ENCODE peak calls at places on chromosome 21, in five cellular contexts. X is HCT116, P is tibial nerve, Q is body of pancreas, Z is suprapubic skin. J is an unnamed sample.

GRCh38 chr21:14591882-14592281 is 45.8 kb upstream of the SAMSN1 start:
- DNase-seq in X (no peak), P (no peak), Q (no peak), Z (no peak), J (no peak)

GRCh38 chr21:27578741-27579265 is 611.9 kb upstream of the ADAMTS5 start:
- DNase-seq in X (no peak), P (no peak), Q (no peak), Z (no peak), J (no peak)

GRCh38 chr21:27674037-27674436 is 707.1 kb upstream of the ADAMTS5 start:
- DNase-seq in X (no peak), P (no peak), Q (no peak), Z (no peak), J (no peak)

GRCh38 chr21:40053007-40053406 is 185.8 kb downstream of the PCP4 start:
- DNase-seq in X (no peak), P (peak; percentile 26), Q (no peak), Z (no peak), J (no peak)

GRCh38 chr21:25942145-25942544 is 207.4 kb downstream of the GABPA start:
- DNase-seq in X (no peak), P (no peak), Q (no peak), Z (no peak), J (no peak)

GRCh38 chr21:31911138-31911907 is 38.5 kb downstream of the HUNK start:
- DNase-seq in X (no peak), P (no peak), Q (no peak), Z (no peak), J (no peak)

GRCh38 chr21:19981938-19982337 is 1016.3 kb upstream of the NCAM2 start:
- DNase-seq in X (no peak), P (no peak), Q (no peak), Z (no peak), J (no peak)

GRCh38 chr21:30718239-30718909 is at the start of gene KRTAP21-3:
- DNase-seq in X (peak; percentile 18), P (no peak), Q (no peak), Z (no peak), J (no peak)

GRCh38 chr21:32457360-32457840 is 44.9 kb downstream of the EVA1C start:
- DNase-seq in X (peak; percentile 18), P (no peak), Q (peak; percentile 65), Z (no peak), J (no peak)

GRCh38 chr21:28104346-28104745 is 888.3 kb downstream of the LTN1 start:
- DNase-seq in X (no peak), P (no peak), Q (no peak), Z (no peak), J (no peak)

GRCh38 chr21:32349333-32349944 is 43.4 kb downstream of the URB1 start:
- DNase-seq in X (no peak), P (no peak), Q (no peak), Z (peak; percentile 78), J (no peak)

GRCh38 chr21:30713786-30714185 is 4.8 kb downstream of the KRTAP21-3 start:
- DNase-seq in X (no peak), P (no peak), Q (no peak), Z (no peak), J (no peak)

GRCh38 chr21:39121600-39122355 is 61.5 kb downstream of the PSMG1 start:
- DNase-seq in X (no peak), P (no peak), Q (no peak), Z (no peak), J (peak; percentile 82)

GRCh38 chr21:39373634-39374033 is 24.7 kb upstream of the HMGN1 start:
- DNase-seq in X (no peak), P (no peak), Q (no peak), Z (no peak), J (no peak)

GRCh38 chr21:37455504-37455911 is 88.9 kb downstream of the DYRK1A start:
- DNase-seq in X (no peak), P (no peak), Q (no peak), Z (no peak), J (no peak)

GRCh38 chr21:44902268-44903053 is 18.2 kb downstream of the ITGB2 start:
- DNase-seq in X (no peak), P (no peak), Q (no peak), Z (no peak), J (no peak)

GRCh38 chr21:18335651-18336050 is 67.9 kb downstream of the TMPRSS15 start:
- DNase-seq in X (no peak), P (no peak), Q (no peak), Z (no peak), J (no peak)

DNA sequence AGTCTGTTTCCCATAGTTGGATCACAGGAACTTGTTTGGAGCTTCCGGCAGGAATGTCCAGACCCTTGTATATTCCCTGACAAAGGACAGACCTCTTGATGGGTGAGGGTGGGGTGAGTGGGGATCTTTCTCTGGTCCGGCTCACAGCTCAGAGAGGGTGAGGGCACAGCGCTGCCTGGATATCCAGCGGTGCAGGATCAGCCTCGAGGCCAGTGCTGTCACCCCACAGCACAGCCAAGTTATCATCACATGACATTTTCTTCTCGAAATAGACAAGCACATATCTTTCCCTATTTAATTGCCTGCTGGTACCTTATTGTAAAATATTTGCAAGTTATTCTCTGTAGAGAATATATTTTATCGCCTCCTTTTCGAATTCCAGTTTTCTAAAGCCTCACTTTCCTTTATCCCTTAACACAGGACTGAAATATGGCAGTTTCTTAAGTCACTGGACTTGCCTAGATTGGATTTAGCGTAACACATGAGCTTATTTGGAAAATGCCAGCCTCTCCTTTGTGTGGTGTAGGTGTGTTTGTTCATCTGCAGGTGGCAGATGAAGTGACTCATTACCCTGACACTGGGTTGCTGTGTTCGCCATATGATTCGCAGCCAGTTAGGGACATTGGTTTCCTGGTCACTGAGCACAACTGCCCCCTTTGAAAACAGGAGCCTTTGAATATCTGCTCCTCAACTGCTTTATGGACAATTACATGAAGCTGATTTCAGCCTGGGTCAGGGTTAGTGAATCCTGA is 21.4 kb downstream of the CLIC6 start:
- DNase-seq in X (peak; percentile 66), P (no peak), Q (no peak), Z (no peak), J (no peak)
- TF ChIP-seq POLR2A in X (no peak), P (no peak), Q (no peak), Z (no peak), J (no peak)

GRCh38 chr21:33560965-33561364 is 18.1 kb downstream of the SON start:
- DNase-seq in X (no peak), P (no peak), Q (no peak), Z (no peak), J (no peak)

GRCh38 chr21:33557447-33557846 is 14.6 kb downstream of the SON start:
- DNase-seq in X (no peak), P (no peak), Q (no peak), Z (no peak), J (no peak)

GRCh38 chr21:33561373-33561772 is 18.5 kb downstream of the SON start:
- DNase-seq in X (no peak), P (no peak), Q (no peak), Z (no peak), J (no peak)

GRCh38 chr21:33558777-33559421 is 16.1 kb downstream of the SON start:
- DNase-seq in X (no peak), P (no peak), Q (no peak), Z (no peak), J (no peak)

GRCh38 chr21:33559813-33560212 is 17.0 kb downstream of the SON start:
- DNase-seq in X (no peak), P (no peak), Q (no peak), Z (no peak), J (no peak)
- H3K36me3 ChIP-seq in X (peaks cover 69% of the 10 kb centered on the region), P (peaks cover 76% of the 10 kb centered on the region), Q (peaks cover 10% of the 10 kb centered on the region), Z (peaks cover 73% of the 10 kb centered on the region), J (peaks cover 77% of the 10 kb centered on the region)

DNA sequence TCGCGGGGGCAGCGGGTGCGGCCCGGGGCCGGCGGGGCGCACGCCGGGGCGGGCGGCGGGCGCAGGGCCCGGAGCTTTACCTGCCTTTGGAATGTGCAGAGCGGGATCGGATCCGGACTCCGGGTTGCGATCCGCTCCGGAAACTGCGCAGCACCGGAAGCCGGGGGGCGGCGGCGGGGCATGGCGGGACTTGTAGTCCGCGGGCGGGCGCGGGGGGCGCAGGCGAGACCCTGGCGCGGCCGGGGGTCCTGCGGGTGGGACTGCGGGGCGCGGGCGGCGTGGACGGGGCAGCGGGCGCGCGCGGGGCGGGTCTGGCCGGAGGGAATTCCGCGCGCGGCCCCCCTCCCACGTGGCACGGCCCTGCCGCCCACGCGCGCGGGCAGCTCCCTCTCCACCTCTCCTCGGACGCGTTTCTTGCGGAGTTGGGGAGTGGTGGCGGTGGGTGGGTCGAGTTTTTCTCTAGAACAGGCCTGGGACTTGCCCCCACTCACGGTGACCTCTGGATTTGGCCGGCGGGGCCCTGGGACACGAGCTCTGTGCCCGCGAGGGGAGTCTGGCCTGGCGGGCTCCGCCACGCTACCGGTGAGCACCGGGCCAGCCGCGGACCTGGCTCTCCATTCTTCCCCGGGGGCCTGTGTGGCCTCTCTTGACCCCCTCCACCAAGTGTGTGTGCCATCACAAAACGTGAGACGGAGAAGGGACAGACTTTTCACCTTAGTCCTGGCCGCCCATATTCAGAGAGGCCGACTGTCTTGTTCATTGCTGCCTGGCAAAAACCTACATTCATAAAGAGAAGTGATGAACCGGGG is at the start of gene PRDM15:
- DNase-seq in X (peak; percentile 60), P (peak; percentile 66), Q (peak; percentile 84), Z (peak; percentile 92), J (no peak)
- TF ChIP-seq POLR2A in X (no peak), P (no peak), Q (peak; percentile 43), Z (no peak), J (no peak)

DNA sequence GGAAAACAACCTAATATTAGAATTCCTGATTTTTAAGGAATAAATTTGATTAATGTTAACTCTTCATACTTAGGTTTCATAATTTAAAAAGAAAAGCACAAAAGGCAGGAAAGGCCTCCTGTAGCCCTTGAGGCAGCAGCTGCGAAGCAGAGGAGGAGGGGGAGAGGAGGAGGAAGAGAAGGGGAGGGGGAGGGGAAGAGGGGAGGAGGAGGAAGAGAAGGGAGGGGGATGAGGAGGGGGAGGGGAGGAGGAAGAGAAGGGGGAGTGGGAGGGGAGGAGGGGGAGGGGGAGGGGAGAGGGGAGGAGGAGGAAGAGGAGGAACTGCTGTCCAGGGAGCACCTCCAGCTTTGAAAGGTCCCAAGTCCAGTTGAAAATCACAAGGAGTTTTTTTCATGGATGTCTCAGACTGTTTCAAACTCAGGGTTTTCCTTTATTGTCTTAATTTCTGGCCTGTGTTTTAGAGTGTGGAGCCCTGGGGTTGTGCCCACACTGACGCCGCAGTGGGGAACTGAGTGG is 35.1 kb upstream of the DIP2A start:
- DNase-seq in X (no peak), P (no peak), Q (no peak), Z (no peak), J (no peak)
- H3K36me3 ChIP-seq in X (no peaks in the 10 kb centered on the region), P (peaks cover 88% of the 10 kb centered on the region), Q (no peaks in the 10 kb centered on the region), Z (peaks cover 79% of the 10 kb centered on the region), J (peaks cover 54% of the 10 kb centered on the region)

GRCh38 chr21:36155603-36156338 is 853 bp upstream of the DOP1B start:
- DNase-seq in X (no peak), P (no peak), Q (peak; percentile 71), Z (no peak), J (no peak)
- TF ChIP-seq POLR2A in X (no peak), P (peak; percentile 84), Q (peak; percentile 99), Z (peak; percentile 77), J (peak; percentile 42)

J was measured in vagina.